ENCODE peak calls at places on chromosomes 5 and 9, in four cellular contexts. K is esophagus squamous epithelium, Y is adrenal gland, T is tibial nerve. X is an unnamed sample. For H3K4me1 and H3K27me3, the result is how much of the 10 kb centered on the place peaks cover.

GRCh38 chr9:33498387-33498786 is 24.7 kb upstream of the NOL6 start:
- DNase-seq in K (no peak), Y (no peak), T (no peak), X (no peak)

GRCh38 chr5:2761921-2762488 is 10.5 kb upstream of the IRX2 start:
- DNase-seq in K (no peak), Y (peak), T (no peak), X (no peak)

GRCh38 chr5:54462281-54462680 is 6.8 kb downstream of the HSPB3 start:
- DNase-seq in K (no peak), Y (peak), T (no peak), X (no peak)

GRCh38 chr9:92120138-92120537 is 4.9 kb upstream of the SPTLC1 start:
- DNase-seq in K (no peak), Y (no peak), T (no peak), X (no peak)

GRCh38 chr5:12566441-12566840 is 662.2 kb upstream of the CTNND2 start:
- DNase-seq in K (no peak), Y (no peak), T (no peak), X (no peak)

GRCh38 chr5:177350776-177351391 is 584 bp downstream of the LMAN2 start:
- DNase-seq in K (no peak), Y (no peak), T (no peak), X (no peak)

GRCh38 chr9:113573303-113573958 is 109.9 kb downstream of the RGS3 start:
- DNase-seq in K (no peak), Y (peak), T (no peak), X (peak)

GRCh38 chr5:35246411-35246810 is 16.1 kb upstream of the PRLR start:
- DNase-seq in K (no peak), Y (peak), T (no peak), X (no peak)

GRCh38 chr5:73998496-73998895 is 372.5 kb downstream of the ARHGEF28 start:
- DNase-seq in K (no peak), Y (no peak), T (no peak), X (no peak)

GRCh38 chr5:140261403-140262171 is 41.3 kb downstream of the PFDN1 start:
- DNase-seq in K (no peak), Y (peak), T (peak), X (peak)

GRCh38 chr9:36037580-36038169 is 962 bp downstream of the RECK start:
- DNase-seq in K (no peak), Y (no peak), T (no peak), X (no peak)

GRCh38 chr5:45399041-45399440 is 297.1 kb downstream of the HCN1 start:
- DNase-seq in K (no peak), Y (no peak), T (no peak), X (no peak)

GRCh38 chr5:446864-447263 is 3.9 kb downstream of the EXOC3 start:
- DNase-seq in K (no peak), Y (peak), T (no peak), X (no peak)

GRCh38 chr9:114938687-114939575 is 8.5 kb upstream of the TNFSF8 start:
- DNase-seq in K (no peak), Y (no peak), T (peak), X (no peak)

GRCh38 chr5:6601271-6601670 is 31.6 kb downstream of the NSUN2 start:
- DNase-seq in K (no peak), Y (no peak), T (no peak), X (no peak)

GRCh38 chr9:91589101-91589553 is 165.5 kb upstream of the NFIL3 start:
- DNase-seq in K (no peak), Y (no peak), T (no peak), X (no peak)

GRCh38 chr5:54739371-54739770 is 221.8 kb downstream of the SNX18 start:
- DNase-seq in K (no peak), Y (no peak), T (no peak), X (no peak)

GRCh38 chr9:109906766-109907382 is 126.9 kb downstream of the PALM2AKAP2 start:
- DNase-seq in K (no peak), Y (no peak), T (no peak), X (no peak)

GRCh38 chr9:133826289-133827085 is 88.3 kb upstream of the SARDH start:
- DNase-seq in K (no peak), Y (peak), T (no peak), X (no peak)

GRCh38 chr5:20230010-20230409 is 242.0 kb upstream of the CDH18 start:
- DNase-seq in K (no peak), Y (no peak), T (no peak), X (no peak)

GRCh38 chr9:130184983-130185382 is 12.8 kb downstream of the NCS1 start:
- DNase-seq in K (no peak), Y (no peak), T (no peak), X (no peak)

GRCh38 chr9:12783767-12784460 is 9.1 kb downstream of the LURAP1L start:
- DNase-seq in K (no peak), Y (no peak), T (no peak), X (no peak)

GRCh38 chr5:172491481-172491880 is 37.2 kb upstream of the SH3PXD2B start:
- DNase-seq in K (no peak), Y (no peak), T (no peak), X (no peak)

GRCh38 chr5:157719231-157719630 is 12.0 kb upstream of the THG1L start:
- DNase-seq in K (no peak), Y (no peak), T (no peak), X (no peak)

GRCh38 chr9:100428871-100429654 is 2.1 kb downstream of the MSANTD3 start:
- DNase-seq in K (no peak), Y (peak), T (no peak), X (no peak)

GRCh38 chr5:53908752-53909151 is 348.3 kb downstream of the NDUFS4 start:
- DNase-seq in K (no peak), Y (no peak), T (no peak), X (no peak)

GRCh38 chr5:94618029-94618492 is 343 bp downstream of the KIAA0825 start:
- DNase-seq in K (no peak), Y (peak), T (peak), X (peak)

GRCh38 chr9:10613413-10613812 is 611 bp upstream of the PTPRD start:
- DNase-seq in K (no peak), Y (no peak), T (no peak), X (no peak)
- TF ChIP-seq POLR2A in K (no peak), Y (no peak), T (no peak), X (no peak)

GRCh38 chr9:94169978-94170377 is 85.7 kb downstream of the PTPDC1 start:
- DNase-seq in K (no peak), Y (no peak), T (no peak), X (no peak)

GRCh38 chr9:94176582-94176981 is 82.5 kb upstream of the ZNF169 start:
- DNase-seq in K (no peak), Y (no peak), T (no peak), X (no peak)

GRCh38 chr9:94174164-94174563 is 84.9 kb upstream of the ZNF169 start:
- DNase-seq in K (no peak), Y (no peak), T (no peak), X (no peak)

GRCh38 chr9:94175669-94176068 is 83.4 kb upstream of the ZNF169 start:
- DNase-seq in K (no peak), Y (no peak), T (no peak), X (no peak)

GRCh38 chr9:94173632-94174031 is 85.5 kb upstream of the ZNF169 start:
- DNase-seq in K (no peak), Y (no peak), T (no peak), X (no peak)
- H3K4me1 ChIP-seq in K (under half), Y (half or more), T (half or more), X (half or more)

GRCh38 chr9:6639622-6640021 is 5.9 kb downstream of the GLDC start:
- DNase-seq in K (no peak), Y (no peak), T (no peak), X (no peak)

GRCh38 chr9:6641961-6642360 is 3.6 kb downstream of the GLDC start:
- DNase-seq in K (no peak), Y (no peak), T (no peak), X (no peak)

GRCh38 chr9:6641073-6641455 is 4.5 kb downstream of the GLDC start:
- DNase-seq in K (no peak), Y (no peak), T (no peak), X (no peak)

GRCh38 chr9:6640268-6641072 is 5.1 kb downstream of the GLDC start:
- DNase-seq in K (no peak), Y (no peak), T (no peak), X (peak)

GRCh38 chr9:6641561-6641960 is 4.0 kb downstream of the GLDC start:
- DNase-seq in K (no peak), Y (no peak), T (no peak), X (no peak)
- H3K27me3 ChIP-seq in K (under half), Y (half or more), T (under half), X (under half)

DNA sequence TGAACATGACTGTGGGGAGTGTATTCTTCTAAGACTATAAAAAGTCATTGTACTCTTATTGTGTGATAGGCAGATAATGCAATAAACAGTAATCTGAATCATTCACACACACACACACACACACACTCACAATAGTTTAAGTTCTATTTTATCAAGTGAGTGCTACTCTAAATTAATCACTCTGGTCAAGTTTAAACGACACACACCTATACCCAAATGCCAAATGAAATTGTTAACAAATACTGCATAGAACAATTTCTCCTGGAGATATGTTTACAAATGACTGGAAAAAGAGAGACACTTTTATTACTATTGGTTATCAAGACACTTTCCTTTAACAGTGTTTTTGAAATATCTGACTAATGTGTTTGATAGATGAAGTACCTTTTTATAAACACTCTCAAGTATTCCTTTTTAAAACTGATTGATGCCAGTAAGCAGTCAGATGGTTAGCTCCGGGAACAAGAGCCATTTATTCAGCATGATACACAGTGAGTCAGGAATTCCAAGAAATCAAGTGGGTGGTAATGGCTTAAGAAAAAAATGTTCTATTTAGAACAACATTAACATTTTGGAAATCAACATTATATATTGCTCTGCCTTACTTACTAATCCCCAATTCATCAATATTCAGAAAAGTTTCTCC is 521.6 kb upstream of the ST8SIA4 start:
- DNase-seq in K (no peak), Y (no peak), T (no peak), X (peak)
- TF ChIP-seq POLR2A in K (no peak), Y (no peak), T (no peak), X (no peak)

GRCh38 chr9:128892223-128892892 is 10.4 kb downstream of the LRRC8A start:
- DNase-seq in K (peak), Y (peak), T (peak), X (peak)

GRCh38 chr9:128895556-128895955 is 13.6 kb downstream of the LRRC8A start:
- DNase-seq in K (no peak), Y (no peak), T (no peak), X (no peak)

GRCh38 chr9:128891354-128892222 is 9.7 kb downstream of the LRRC8A start:
- DNase-seq in K (no peak), Y (no peak), T (no peak), X (no peak)

GRCh38 chr9:128894764-128895163 is 12.8 kb downstream of the LRRC8A start:
- DNase-seq in K (no peak), Y (no peak), T (no peak), X (no peak)

DNA sequence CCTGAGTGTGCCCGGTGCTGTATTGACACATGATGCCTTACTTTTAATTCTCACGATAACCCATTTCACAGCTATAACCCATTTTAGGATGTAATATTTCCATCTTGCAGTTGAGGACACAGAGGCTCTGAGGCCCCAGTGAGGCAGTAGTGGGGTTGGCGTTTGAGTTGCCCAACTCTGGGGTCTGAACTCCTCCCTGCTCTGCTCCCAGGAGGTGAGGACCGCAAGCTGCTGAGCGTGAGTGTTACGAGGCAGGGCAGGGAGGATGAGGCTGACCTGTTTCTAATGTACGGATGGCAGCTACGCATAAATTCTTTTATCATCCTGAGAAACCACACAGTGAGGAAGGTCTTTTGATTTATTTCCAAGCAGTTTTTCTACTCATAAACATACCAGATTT is 11.4 kb downstream of the LRRC8A start:
- DNase-seq in K (no peak), Y (no peak), T (no peak), X (no peak)
- H3K4me1 ChIP-seq in K (under half), Y (under half), T (under half), X (under half)

DNA sequence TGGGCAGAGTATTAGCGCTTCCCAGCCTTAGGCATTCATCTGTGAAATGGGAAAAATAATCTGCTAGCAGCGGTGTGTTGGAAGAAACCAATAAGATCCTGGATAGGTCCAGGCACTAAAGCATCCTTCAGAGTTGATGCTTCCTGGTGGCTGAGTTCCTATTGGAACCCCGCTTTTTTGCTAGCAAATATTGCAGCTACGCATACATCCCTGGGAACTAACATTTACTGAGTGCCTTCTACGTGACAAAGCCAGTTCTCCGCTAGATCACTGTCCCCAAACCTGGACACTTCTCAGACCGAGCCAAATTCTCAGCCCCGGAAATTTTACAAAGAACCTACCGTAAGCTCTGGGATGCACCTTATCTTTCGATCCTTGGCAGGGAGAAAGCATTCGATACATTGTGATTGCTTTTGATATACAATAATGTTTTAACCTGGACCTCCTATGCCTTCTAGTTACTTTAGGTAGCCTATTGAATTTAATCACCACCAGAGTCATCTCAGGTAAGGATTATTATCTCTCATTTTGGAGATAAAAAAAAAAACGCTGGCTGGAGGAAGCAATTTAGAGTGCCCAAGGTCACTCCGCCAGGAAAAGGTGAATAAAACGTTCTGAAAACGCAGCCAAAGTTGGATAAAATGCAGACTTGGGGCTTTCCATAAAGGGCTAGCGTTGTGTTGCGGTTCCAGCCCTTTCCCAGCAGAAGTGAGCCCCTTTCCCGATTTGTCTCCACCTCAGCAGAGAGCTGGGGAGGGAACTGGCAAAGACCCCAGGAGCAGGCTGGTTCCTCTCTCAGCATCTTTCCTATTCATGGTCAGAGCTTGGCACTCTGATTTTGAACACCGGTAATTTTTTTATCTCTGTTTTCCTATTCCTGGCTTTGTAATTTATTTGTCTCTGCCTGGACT is 2.6 kb upstream of the MSX2 start:
- DNase-seq in K (no peak), Y (no peak), T (no peak), X (no peak)
- H3K27me3 ChIP-seq in K (half or more), Y (half or more), T (under half), X (half or more)

DNA sequence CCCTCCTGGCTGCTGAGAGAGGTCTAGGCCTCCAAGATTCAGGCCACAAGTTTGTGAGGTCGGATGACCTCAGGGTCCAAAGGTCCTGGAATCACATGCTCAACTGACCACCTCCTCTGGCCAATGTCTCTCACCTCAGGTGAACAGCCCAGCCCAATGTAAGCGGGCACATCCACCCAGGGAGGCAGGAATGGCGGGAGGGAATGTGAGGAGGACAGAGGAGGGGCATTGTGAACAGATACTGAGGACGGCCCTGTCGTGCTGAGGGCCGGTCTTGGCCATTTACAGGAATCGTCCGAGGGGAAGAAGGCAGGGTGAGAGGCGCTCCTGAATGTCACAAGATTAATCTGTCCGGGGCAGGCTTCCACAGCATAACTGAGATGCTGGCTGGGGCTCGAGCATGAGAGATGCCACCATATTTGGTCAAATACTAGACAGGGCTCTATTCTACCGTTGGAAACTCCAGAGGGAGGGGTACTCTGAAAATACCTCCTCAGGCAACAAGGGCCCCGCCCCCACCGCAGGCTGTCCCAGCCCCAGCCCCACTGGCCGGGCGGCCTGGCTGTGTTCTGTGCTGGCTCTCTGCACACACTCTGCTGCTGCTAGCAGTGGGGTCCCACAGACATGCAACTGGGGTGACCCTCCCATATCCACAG is 1.5 kb upstream of the IL17B start:
- DNase-seq in K (no peak), Y (peak), T (no peak), X (no peak)
- TF ChIP-seq POLR2A in K (no peak), Y (no peak), T (no peak), X (no peak)

GRCh38 chr5:33310471-33310870 is 130.3 kb upstream of the TARS1 start:
- DNase-seq in K (no peak), Y (no peak), T (no peak), X (no peak)
- H3K4me1 ChIP-seq in K (under half), Y (under half), T (under half), X (under half)

X was measured in upper lobe of left lung.